ENCODE peak calls at places on chromosomes 11 and 22, in ten cellular contexts. F is heart left ventricle; R is dorsolateral prefrontal cortex; B is AG04450; W is tibial artery; M is OCI-LY7; O is CD8-positive, alpha-beta T cell; D is A549; T is tibial nerve; H is fibroblast of lung. J is an unnamed sample.
A peak's percentile ranks its signal among the peaks of the same experiment; 100 is the strongest.

GRCh38 chr11:1194231-1194976 is 28.5 kb upstream of the MUC5B start:
- DNase-seq in W (peak; percentile 16), T (no peak), B (no peak), D (no peak), O (no peak), H (no peak), M (no peak), R (no peak), F (no peak), J (no peak)

GRCh38 chr22:36325163-36326031 is 62.4 kb downstream of the MYH9 start:
- DNase-seq in M (no peak), O (no peak), T (peak; percentile 82), W (peak; percentile 79), H (peak; percentile 99), F (peak; percentile 71), R (no peak), D (no peak), B (no peak), J (no peak)

GRCh38 chr11:72848846-72849466 is 34.7 kb downstream of the ATG16L2 start:
- DNase-seq in H (peak; percentile 22), M (peak; percentile 36), D (peak; percentile 54), T (peak; percentile 64), R (peak; percentile 33), B (no peak), W (no peak), O (peak; percentile 29), F (no peak), J (peak; percentile 38)

GRCh38 chr11:118435233-118435892 is 929 bp upstream of the KMT2A start:
- DNase-seq in D (peak; percentile 29), F (peak; percentile 59), B (no peak), W (peak; percentile 31), H (peak; percentile 53), R (peak; percentile 57), O (peak; percentile 57), T (peak; percentile 16), M (peak; percentile 97), J (peak; percentile 97)

GRCh38 chr11:100930185-100930778 is 199.3 kb downstream of the PGR start:
- DNase-seq in B (no peak), D (peak; percentile 25), W (no peak), R (no peak), H (peak; percentile 67), O (no peak), M (peak; percentile 38), F (no peak), T (no peak), J (no peak)

GRCh38 chr11:36702330-36703054 is 104.5 kb upstream of the RAG2 start:
- DNase-seq in H (peak; percentile 61), R (no peak), W (no peak), T (peak; percentile 29), M (peak; percentile 46), B (peak; percentile 30), F (no peak), D (peak; percentile 73), O (no peak), J (peak; percentile 57)

GRCh38 chr11:10606536-10607208 is 38.2 kb upstream of the LYVE1 start:
- DNase-seq in R (no peak), F (no peak), H (peak; percentile 68), M (no peak), O (no peak), D (no peak), T (no peak), B (peak; percentile 73), W (no peak), J (no peak)

GRCh38 chr11:13883042-13883441 is 79.5 kb upstream of the SPON1 start:
- DNase-seq in O (no peak), H (no peak), M (peak; percentile 88), W (no peak), T (no peak), D (no peak), B (no peak), R (no peak), F (no peak), J (no peak)

DNA sequence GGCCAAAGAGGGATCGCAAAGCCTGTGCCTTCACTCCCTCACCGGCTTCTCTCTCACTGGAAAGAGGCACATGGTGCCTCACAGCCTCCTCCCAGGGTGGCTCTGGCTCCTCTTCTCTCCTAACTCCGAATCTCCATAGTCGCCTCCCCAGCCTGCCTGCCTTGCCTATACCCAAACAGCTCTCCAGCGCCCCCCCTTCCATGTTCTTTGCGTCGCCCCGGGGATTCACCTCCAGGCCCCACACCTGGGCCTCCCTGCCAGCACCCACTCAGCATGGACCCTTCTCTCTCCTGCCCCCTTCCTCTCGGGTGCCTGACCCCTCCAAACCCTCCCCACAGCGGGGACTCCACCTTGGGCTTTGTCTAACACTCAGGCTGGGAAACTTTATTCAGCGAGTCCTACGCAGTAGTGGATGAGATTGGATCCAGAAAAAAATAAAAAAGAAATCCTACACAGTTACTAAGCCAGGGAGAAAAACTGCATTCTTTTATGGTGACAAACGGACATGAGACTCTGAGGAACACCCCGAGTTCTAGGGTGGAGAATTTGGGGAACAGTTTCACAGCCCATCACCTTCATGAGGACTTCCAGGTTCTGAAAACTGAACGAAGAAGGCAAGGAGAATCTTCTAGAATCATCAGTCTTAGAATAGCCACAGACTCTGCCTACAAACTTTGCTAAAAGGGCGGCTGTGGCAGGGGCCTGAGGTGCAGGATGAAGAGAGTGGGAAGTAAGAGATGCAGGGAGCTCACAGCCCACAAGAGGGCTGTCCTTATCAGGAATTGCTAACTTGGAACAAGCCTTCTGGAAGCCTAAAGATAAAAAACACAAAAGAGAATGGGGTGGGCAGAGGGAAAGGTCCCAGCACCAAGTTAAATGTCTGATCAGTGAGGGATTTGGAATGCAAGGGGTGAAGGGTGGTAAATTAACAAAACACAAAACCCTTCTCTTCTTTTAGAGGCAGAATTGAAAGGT is 5.3 kb downstream of the PPM1F start:
- DNase-seq in H (peak; percentile 71), R (no peak), B (peak; percentile 46), T (no peak), O (no peak), M (no peak), D (no peak), W (no peak), F (peak; percentile 21), J (peak; percentile 33)
- TF ChIP-seq CTCF in H (peak; percentile 55), R (peak; percentile 33), B (peak; percentile 75), T (peak; percentile 43), O (no peak), M (peak; percentile 47), D (peak; percentile 6), W (peak; percentile 43), F (peak; percentile 5), J (peak; percentile 57)

GRCh38 chr11:128727811-128728431 is 34.0 kb downstream of the FLI1 start:
- DNase-seq in H (no peak), F (no peak), B (no peak), R (no peak), M (no peak), T (no peak), D (no peak), O (no peak), W (no peak), J (no peak)

GRCh38 chr11:128724891-128725611 is 31.2 kb downstream of the FLI1 start:
- DNase-seq in M (no peak), D (no peak), B (no peak), R (no peak), F (no peak), H (no peak), W (no peak), O (no peak), T (no peak), J (no peak)

GRCh38 chr11:128725630-128726461 is 32.0 kb downstream of the FLI1 start:
- DNase-seq in W (no peak), D (no peak), F (no peak), O (peak; percentile 67), H (peak; percentile 36), T (peak; percentile 46), R (no peak), M (peak; percentile 95), B (peak; percentile 23), J (no peak)

GRCh38 chr11:128727320-128727719 is 33.4 kb downstream of the FLI1 start:
- DNase-seq in T (no peak), W (no peak), B (no peak), H (no peak), O (no peak), M (no peak), F (no peak), R (no peak), D (no peak), J (no peak)

DNA sequence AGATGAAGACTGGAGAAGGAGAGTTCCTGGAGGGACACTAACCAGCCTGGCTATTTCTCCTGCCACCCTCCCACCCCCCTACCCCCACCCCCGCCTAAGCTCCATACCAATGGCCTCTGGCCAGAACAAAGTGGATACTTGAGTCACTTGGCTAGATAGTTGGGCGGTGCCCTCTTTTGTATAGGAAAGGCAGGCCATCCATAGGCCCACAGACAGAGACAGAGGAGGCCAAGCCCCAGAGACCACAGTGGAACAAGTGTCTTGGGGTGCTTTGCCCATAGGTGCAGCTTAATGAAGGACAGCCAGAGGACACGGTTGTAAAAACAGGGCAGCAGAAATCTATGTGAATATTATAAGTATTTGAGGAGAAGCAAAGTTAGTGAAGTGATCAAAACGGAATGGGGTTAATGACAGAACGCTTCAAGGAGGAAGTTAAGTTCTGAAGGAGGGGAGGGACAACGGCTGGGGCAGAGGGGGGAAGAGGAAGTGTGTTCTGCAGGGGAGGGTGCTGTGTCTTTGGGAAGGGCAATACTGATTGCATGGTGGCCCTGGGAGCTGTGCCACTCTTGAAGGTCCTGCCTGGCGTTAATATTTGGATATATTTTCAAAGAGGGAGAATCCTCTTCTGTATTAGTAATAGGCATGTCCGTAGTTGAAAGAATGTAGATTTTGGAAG is 32.7 kb downstream of the FLI1 start:
- DNase-seq in D (no peak), H (no peak), W (peak; percentile 35), F (peak; percentile 52), B (no peak), M (peak; percentile 79), T (no peak), R (no peak), O (peak; percentile 53), J (no peak)
- H3K27ac ChIP-seq in D (no peak overlapping the region), H (no peak overlapping the region), W (no peak overlapping the region), F (no peak overlapping the region), B (no peak overlapping the region), M (peak overlapping the region; percentile 99), T (peak overlapping the region; percentile 23), R (no peak overlapping the region), O (no peak overlapping the region), J (no peak overlapping the region)

GRCh38 chr11:28581286-28582242 is 473.4 kb downstream of the METTL15 start:
- DNase-seq in B (peak; percentile 23), D (no peak), O (no peak), R (no peak), F (no peak), M (no peak), T (no peak), H (peak; percentile 95), W (no peak), J (no peak)
- TF ChIP-seq CTCF in B (no peak), D (no peak), O (no peak), R (no peak), F (no peak), M (no peak), T (no peak), H (no peak), W (no peak), J (no peak)

GRCh38 chr11:6469599-6469998 is 4.1 kb downstream of the TRIM3 start:
- DNase-seq in W (no peak), B (no peak), M (no peak), T (no peak), R (no peak), F (no peak), D (no peak), H (no peak), O (no peak), J (no peak)

GRCh38 chr11:6474423-6474792 is 667 bp upstream of the TRIM3 start:
- DNase-seq in D (no peak), H (no peak), B (no peak), W (no peak), F (no peak), T (no peak), O (no peak), R (no peak), M (no peak), J (no peak)

GRCh38 chr11:6472934-6473333 is 807 bp downstream of the TRIM3 start:
- DNase-seq in R (no peak), T (no peak), B (no peak), F (no peak), D (no peak), M (no peak), W (no peak), H (no peak), O (no peak), J (peak; percentile 49)

GRCh38 chr11:6473481-6474422 is at the start of gene TRIM3:
- DNase-seq in R (peak; percentile 89), D (peak; percentile 90), O (peak; percentile 76), B (peak; percentile 50), W (peak; percentile 93), M (peak; percentile 81), H (peak; percentile 85), T (peak; percentile 87), F (peak; percentile 96), J (peak; percentile 95)

GRCh38 chr11:6468712-6469495 is 4.8 kb downstream of the TRIM3 start:
- DNase-seq in M (peak; percentile 52), W (peak; percentile 94), F (peak; percentile 91), B (peak; percentile 57), T (peak; percentile 90), D (no peak), R (peak; percentile 90), H (peak; percentile 55), O (no peak), J (peak; percentile 65)
- H3K27ac ChIP-seq in M (no peak overlapping the region), W (peak overlapping the region; percentile 57), F (peak overlapping the region; percentile 59), B (no peak overlapping the region), T (peak overlapping the region; percentile 54), D (no peak overlapping the region), R (peak overlapping the region; percentile 82), H (no peak overlapping the region), O (no peak overlapping the region), J (no peak overlapping the region)